ENCODE peak calls at places on chromosomes 11 and 22, in ten cellular contexts. I, K, A, O, F, W, N, U, T and D are unnamed samples.

GRCh38 chr11:44530413-44531115 is 34.9 kb upstream of the CD82 start:
- DNase-seq in I (no peak), K (no peak), A (no peak), O (no peak), F (no peak), W (peak), N (no peak), U (no peak), T (no peak), D (no peak)

GRCh38 chr11:121589946-121590537 is 137.3 kb upstream of the SORL1-AS1 start:
- DNase-seq in I (no peak), K (no peak), A (no peak), O (no peak), F (no peak), W (no peak), N (no peak), U (no peak), T (no peak), D (no peak)

GRCh38 chr22:50498322-50498861 is 9.1 kb downstream of the LMF2 start:
- DNase-seq in I (peak), K (no peak), A (peak), O (no peak), F (peak), W (peak), N (no peak), U (peak), T (peak), D (peak)

GRCh38 chr11:203056-203944 is 3.9 kb downstream of the BET1L start:
- DNase-seq in I (no peak), K (no peak), A (no peak), O (no peak), F (no peak), W (no peak), N (no peak), U (no peak), T (peak), D (no peak)

GRCh38 chr11:46521947-46522681 is 71.7 kb downstream of the AMBRA1 start:
- DNase-seq in I (no peak), K (no peak), A (no peak), O (no peak), F (no peak), W (peak), N (no peak), U (no peak), T (no peak), D (no peak)

GRCh38 chr11:15038963-15039362 is 34.4 kb upstream of the CALCB start:
- DNase-seq in I (peak), K (no peak), A (no peak), O (no peak), F (no peak), W (peak), N (no peak), U (no peak), T (no peak), D (no peak)

GRCh38 chr11:3204141-3205015 is 14.2 kb downstream of the MRGPRG start:
- DNase-seq in I (no peak), K (no peak), A (no peak), O (peak), F (no peak), W (no peak), N (no peak), U (no peak), T (no peak), D (no peak)

GRCh38 chr22:17477401-17477833 is 85.9 kb upstream of the SLC25A18 start:
- DNase-seq in I (no peak), K (no peak), A (no peak), O (no peak), F (no peak), W (no peak), N (peak), U (no peak), T (no peak), D (no peak)

GRCh38 chr22:12601870-12602779 is 2925.9 kb upstream of the OR11H1 start:
- DNase-seq in I (no peak), K (no peak), A (no peak), O (peak), F (no peak), W (no peak), N (peak), U (peak), T (no peak), D (no peak)

GRCh38 chr11:10659339-10660216 is 34.0 kb downstream of the IRAG1 start:
- DNase-seq in I (peak), K (no peak), A (peak), O (peak), F (peak), W (peak), N (no peak), U (peak), T (peak), D (peak)

GRCh38 chr11:124301482-124301881 is 12.3 kb downstream of the OR8D1 start:
- DNase-seq in I (no peak), K (no peak), A (no peak), O (no peak), F (peak), W (peak), N (no peak), U (no peak), T (no peak), D (no peak)

GRCh38 chr11:11545285-11546275 is 76.2 kb downstream of the GALNT18 start:
- DNase-seq in I (no peak), K (no peak), A (no peak), O (no peak), F (no peak), W (no peak), N (no peak), U (no peak), T (no peak), D (no peak)

GRCh38 chr11:93986716-93987115 is 34.4 kb upstream of the HEPHL1 start:
- DNase-seq in I (peak), K (no peak), A (no peak), O (no peak), F (no peak), W (peak), N (no peak), U (no peak), T (no peak), D (no peak)

GRCh38 chr11:68827733-68828132 is 14.0 kb downstream of the CPT1A start:
- DNase-seq in I (no peak), K (no peak), A (no peak), O (peak), F (no peak), W (no peak), N (no peak), U (peak), T (no peak), D (no peak)

GRCh38 chr11:119844808-119845207 is 115.8 kb upstream of the NECTIN1 start:
- DNase-seq in I (no peak), K (no peak), A (no peak), O (no peak), F (no peak), W (no peak), N (no peak), U (no peak), T (no peak), D (no peak)

GRCh38 chr11:70170596-70171210 is 32.4 kb upstream of the FADD start:
- DNase-seq in I (no peak), K (no peak), A (no peak), O (no peak), F (no peak), W (no peak), N (no peak), U (no peak), T (no peak), D (no peak)

GRCh38 chr11:3156661-3157311 is 8.3 kb downstream of the OSBPL5 start:
- DNase-seq in I (no peak), K (no peak), A (no peak), O (no peak), F (no peak), W (no peak), N (peak), U (no peak), T (no peak), D (no peak)

GRCh38 chr22:46748948-46749681 is 11.1 kb upstream of the CERK start:
- DNase-seq in I (no peak), K (no peak), A (no peak), O (no peak), F (peak), W (peak), N (no peak), U (no peak), T (no peak), D (no peak)

GRCh38 chr11:2708151-2708581 is 8.4 kb upstream of the KCNQ1OT1 start:
- DNase-seq in I (no peak), K (peak), A (no peak), O (no peak), F (no peak), W (no peak), N (peak), U (no peak), T (no peak), D (no peak)

GRCh38 chr11:12680246-12680939 is 6.2 kb downstream of the TEAD1 start:
- DNase-seq in I (no peak), K (peak), A (peak), O (peak), F (no peak), W (peak), N (peak), U (peak), T (peak), D (no peak)

GRCh38 chr11:44120169-44120568 is 24.7 kb downstream of the EXT2 start:
- DNase-seq in I (no peak), K (no peak), A (no peak), O (no peak), F (no peak), W (no peak), N (no peak), U (no peak), T (no peak), D (no peak)

GRCh38 chr11:130212431-130212961 is 52.9 kb downstream of the ST14 start:
- DNase-seq in I (no peak), K (no peak), A (peak), O (peak), F (no peak), W (no peak), N (peak), U (no peak), T (peak), D (no peak)

GRCh38 chr22:45469573-45470383 is 32.9 kb upstream of the FBLN1 start:
- DNase-seq in I (no peak), K (no peak), A (no peak), O (no peak), F (no peak), W (no peak), N (no peak), U (no peak), T (no peak), D (no peak)

GRCh38 chr11:108210441-108210840 is 12.0 kb downstream of the NPAT start:
- DNase-seq in I (no peak), K (no peak), A (no peak), O (no peak), F (no peak), W (no peak), N (no peak), U (no peak), T (no peak), D (no peak)

GRCh38 chr11:57772562-57772961 is 11.0 kb downstream of the CTNND1 start:
- DNase-seq in I (no peak), K (no peak), A (no peak), O (no peak), F (no peak), W (peak), N (no peak), U (no peak), T (no peak), D (no peak)

GRCh38 chr11:2700415-2701211 is 819 bp upstream of the KCNQ1OT1 start:
- DNase-seq in I (no peak), K (peak), A (peak), O (peak), F (peak), W (no peak), N (peak), U (peak), T (peak), D (peak)

GRCh38 chr11:11513438-11513837 is 108.4 kb downstream of the GALNT18 start:
- DNase-seq in I (no peak), K (no peak), A (no peak), O (no peak), F (no peak), W (no peak), N (no peak), U (no peak), T (no peak), D (no peak)

GRCh38 chr11:104968856-104969776 is 742 bp upstream of the CASP4 start:
- DNase-seq in I (no peak), K (no peak), A (peak), O (peak), F (peak), W (peak), N (peak), U (peak), T (peak), D (no peak)

GRCh38 chr11:1195690-1196515 is 27.0 kb upstream of the MUC5B start:
- DNase-seq in I (no peak), K (no peak), A (peak), O (peak), F (no peak), W (no peak), N (peak), U (no peak), T (no peak), D (no peak)

GRCh38 chr22:44710474-44711235 is 8.7 kb downstream of the PRR5 start:
- DNase-seq in I (no peak), K (no peak), A (peak), O (no peak), F (no peak), W (no peak), N (no peak), U (no peak), T (no peak), D (no peak)

GRCh38 chr22:46584081-46584903 is 35.9 kb upstream of the GRAMD4 start:
- DNase-seq in I (no peak), K (no peak), A (no peak), O (peak), F (no peak), W (peak), N (peak), U (no peak), T (no peak), D (peak)

DNA sequence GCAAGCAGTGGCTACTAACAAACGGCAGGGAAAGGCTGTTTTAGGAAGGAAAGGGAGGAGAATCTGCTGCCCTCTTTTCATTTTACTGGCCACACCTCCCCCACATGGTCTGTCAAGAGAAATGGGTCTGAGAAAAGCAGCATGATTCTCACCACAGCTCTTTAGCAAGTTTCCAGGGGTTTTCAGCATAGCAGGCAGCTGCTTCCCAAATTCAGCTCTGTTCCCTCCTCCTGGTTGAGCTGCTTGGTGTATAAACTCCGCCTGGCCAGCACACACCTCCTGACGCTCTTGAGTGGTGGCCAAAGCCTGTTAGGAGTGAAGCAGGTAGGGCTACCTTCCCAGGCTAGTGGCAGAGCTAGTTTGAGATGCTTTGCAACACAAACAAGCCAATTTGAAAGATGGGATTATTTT is 438.5 kb upstream of the CCDC90B start:
- DNase-seq in I (no peak), K (no peak), A (no peak), O (no peak), F (no peak), W (no peak), N (no peak), U (no peak), T (peak), D (no peak)
- TF ChIP-seq POLR2A in I (no peak), K (no peak), A (no peak), O (no peak), F (no peak), W (no peak), N (no peak), U (no peak), T (no peak), D (no peak)

GRCh38 chr11:92770981-92771380 is 198.5 kb upstream of the MTNR1B start:
- DNase-seq in I (no peak), K (no peak), A (no peak), O (no peak), F (no peak), W (no peak), N (no peak), U (no peak), T (no peak), D (no peak)
- TF ChIP-seq POLR2A in I (no peak), K (no peak), A (no peak), O (no peak), F (no peak), W (no peak), N (no peak), U (no peak), T (no peak), D (no peak)

GRCh38 chr11:60944504-60945294 is 7.3 kb downstream of the SLC15A3 start:
- DNase-seq in I (no peak), K (no peak), A (no peak), O (no peak), F (no peak), W (no peak), N (no peak), U (no peak), T (no peak), D (no peak)
- TF ChIP-seq POLR2A in I (no peak), K (no peak), A (no peak), O (no peak), F (no peak), W (no peak), N (no peak), U (no peak), T (no peak), D (no peak)

DNA sequence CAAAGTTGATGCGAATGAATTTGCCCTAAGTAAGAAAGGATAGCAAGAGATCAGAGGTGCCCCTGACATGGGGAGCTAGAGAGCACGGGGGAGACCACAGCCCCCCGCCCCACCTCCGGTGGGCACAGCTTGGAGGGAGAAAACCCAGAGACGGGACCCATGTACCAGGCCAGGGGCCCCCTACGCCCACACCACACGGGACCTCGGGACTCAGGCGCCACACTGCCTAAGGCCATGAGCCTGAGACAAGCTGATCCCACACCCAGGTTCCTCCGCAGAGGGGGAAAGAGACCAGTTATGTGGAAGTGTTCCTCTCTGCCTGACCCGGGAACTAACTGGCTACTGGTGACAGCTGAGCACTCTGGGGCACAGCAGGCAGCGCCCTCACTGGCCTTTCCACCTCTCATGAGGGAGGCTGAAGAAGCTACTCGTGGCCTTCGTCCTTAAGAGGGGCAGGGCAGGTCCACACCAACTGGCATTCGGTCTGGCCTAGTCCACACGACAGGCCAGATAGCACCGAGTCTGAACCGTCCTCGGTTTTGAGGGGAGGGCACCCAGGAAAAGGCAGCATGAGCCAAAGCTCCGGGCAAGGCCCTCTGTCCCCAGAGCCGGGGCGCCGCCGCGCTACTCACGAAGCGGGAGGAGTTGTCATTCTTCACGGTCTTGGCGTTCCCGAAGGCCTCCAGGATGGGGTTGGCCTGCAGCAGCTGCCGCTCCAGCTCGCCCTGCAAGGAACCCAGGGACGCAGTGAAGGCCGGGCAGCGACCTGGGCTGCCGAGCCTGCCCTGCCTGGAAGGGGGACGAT is 65.8 kb downstream of the MYH9 start:
- DNase-seq in I (no peak), K (no peak), A (no peak), O (no peak), F (no peak), W (no peak), N (no peak), U (no peak), T (no peak), D (no peak)
- TF ChIP-seq POLR2A in I (no peak), K (no peak), A (no peak), O (no peak), F (no peak), W (no peak), N (no peak), U (no peak), T (no peak), D (no peak)

GRCh38 chr11:64339754-64340408 is at the start of gene CCDC88B:
- DNase-seq in I (no peak), K (no peak), A (peak), O (no peak), F (no peak), W (no peak), N (peak), U (no peak), T (no peak), D (no peak)
- TF ChIP-seq POLR2A in I (no peak), K (no peak), A (no peak), O (no peak), F (no peak), W (no peak), N (no peak), U (no peak), T (no peak), D (no peak)

GRCh38 chr11:65432686-65433582 is 10.3 kb downstream of the NEAT1 start:
- DNase-seq in I (no peak), K (no peak), A (peak), O (no peak), F (peak), W (peak), N (no peak), U (no peak), T (no peak), D (no peak)
- TF ChIP-seq POLR2A in I (no peak), K (no peak), A (no peak), O (peak), F (no peak), W (peak), N (no peak), U (peak), T (no peak), D (no peak)

GRCh38 chr22:23912293-23912903 is 18.2 kb downstream of the MIF start:
- DNase-seq in I (no peak), K (no peak), A (no peak), O (no peak), F (no peak), W (no peak), N (no peak), U (no peak), T (no peak), D (no peak)
- TF ChIP-seq POLR2A in I (no peak), K (no peak), A (no peak), O (no peak), F (no peak), W (no peak), N (no peak), U (no peak), T (no peak), D (no peak)

GRCh38 chr22:20110359-20110985 is 5.4 kb upstream of the RANBP1 start:
- DNase-seq in I (no peak), K (no peak), A (no peak), O (no peak), F (no peak), W (no peak), N (peak), U (no peak), T (no peak), D (no peak)

GRCh38 chr22:20108757-20109230 is 7.1 kb upstream of the RANBP1 start:
- DNase-seq in I (no peak), K (no peak), A (no peak), O (no peak), F (no peak), W (no peak), N (peak), U (no peak), T (no peak), D (no peak)

GRCh38 chr22:20111045-20111688 is 4.7 kb upstream of the RANBP1 start:
- DNase-seq in I (peak), K (no peak), A (no peak), O (no peak), F (peak), W (peak), N (peak), U (peak), T (no peak), D (no peak)

GRCh38 chr22:20107951-20108756 is 7.8 kb upstream of the RANBP1 start:
- DNase-seq in I (no peak), K (no peak), A (no peak), O (no peak), F (no peak), W (no peak), N (peak), U (no peak), T (no peak), D (no peak)

DNA sequence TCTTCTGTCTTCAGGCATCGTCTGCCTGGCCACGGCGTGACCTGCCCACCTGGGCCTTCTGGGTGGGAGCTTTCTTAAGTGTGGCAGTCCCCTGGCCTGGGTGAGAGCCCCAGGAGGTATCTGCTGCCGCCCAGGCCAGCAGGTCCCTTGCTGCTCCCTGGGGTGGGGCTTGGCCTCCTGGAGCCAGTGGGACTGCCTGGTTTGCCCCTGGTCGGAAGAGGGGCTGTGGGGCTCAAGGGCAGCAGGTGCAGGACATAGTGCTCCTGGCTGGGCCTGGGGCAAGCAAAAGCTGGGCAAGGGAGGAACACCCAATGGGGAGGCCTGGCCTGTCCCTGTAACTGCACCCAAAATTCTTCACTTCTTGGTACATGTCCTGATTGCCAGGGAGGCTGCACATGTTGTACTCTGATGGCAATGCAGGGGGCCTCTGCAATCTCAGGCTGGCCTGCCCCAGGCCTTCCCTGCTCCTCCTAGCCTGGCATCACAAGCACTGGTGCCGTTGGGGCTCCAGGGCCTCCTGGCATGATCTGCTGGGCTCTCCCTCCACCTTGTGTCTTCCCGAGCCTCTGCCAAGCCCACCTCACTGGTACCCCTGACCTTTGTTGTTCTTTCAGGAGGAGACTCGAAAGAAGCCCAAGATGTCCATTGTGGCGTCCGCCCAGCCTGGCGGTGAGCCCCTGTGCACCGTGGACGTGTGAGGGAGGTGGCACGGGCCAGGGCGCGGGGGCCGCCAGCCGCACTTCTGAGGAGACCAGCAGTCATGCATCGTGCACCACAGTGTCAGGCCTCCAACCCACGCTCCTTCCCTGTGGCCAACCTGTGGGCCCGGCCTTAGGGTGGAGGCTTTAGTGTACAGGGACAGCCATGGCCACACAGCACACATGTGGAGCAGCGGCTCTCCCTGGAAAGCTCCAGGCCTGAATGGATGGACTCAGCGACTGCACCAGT is 6.2 kb upstream of the RANBP1 start:
- DNase-seq in I (no peak), K (no peak), A (no peak), O (no peak), F (no peak), W (no peak), N (peak), U (no peak), T (no peak), D (no peak)
- TF ChIP-seq POLR2A in I (no peak), K (no peak), A (no peak), O (no peak), F (no peak), W (no peak), N (no peak), U (peak), T (no peak), D (no peak)